ENCODE peak calls at places on chromosomes 7 and 10, in four cellular contexts. U is hepatocyte, C is epithelial cell of prostate, R is Right ventricle myocardium superior. Z is an unnamed sample.

GRCh38 chr7:105364748-105365147 is 24.0 kb downstream of the SRPK2 start:
- DNase-seq in U (no peak), C (no peak), R (no peak), Z (no peak)

GRCh38 chr7:51354897-51355296 is 38.3 kb upstream of the COBL start:
- DNase-seq in U (no peak), C (no peak), R (no peak), Z (no peak)

GRCh38 chr7:6614941-6615737 is at the start of gene ZNF853:
- DNase-seq in U (peak; percentile 46), C (no peak), R (no peak), Z (peak; percentile 80)

GRCh38 chr10:95279042-95279820 is 11.6 kb downstream of the PDLIM1 start:
- DNase-seq in U (no peak), C (no peak), R (no peak), Z (peak; percentile 58)

GRCh38 chr7:157019718-157020451 is 9.4 kb upstream of the MNX1 start:
- DNase-seq in U (peak; percentile 3), C (no peak), R (no peak), Z (no peak)

GRCh38 chr7:128948312-128948973 is 10.7 kb downstream of the IRF5 start:
- DNase-seq in U (no peak), C (no peak), R (no peak), Z (peak; percentile 39)

GRCh38 chr10:16545126-16545736 is 23.6 kb upstream of the C1QL3 start:
- DNase-seq in U (peak; percentile 43), C (peak; percentile 2), R (no peak), Z (peak; percentile 59)

GRCh38 chr10:114095676-114096331 is 52.1 kb downstream of the ADRB1 start:
- DNase-seq in U (no peak), C (no peak), R (no peak), Z (no peak)

GRCh38 chr10:46560381-46560780 is 3.9 kb upstream of the GPRIN2 start:
- DNase-seq in U (no peak), C (no peak), R (no peak), Z (no peak)